ENCODE peak calls at places on chromosomes 7 and 10, in six cellular contexts. I is brain microvascular endothelial cell, Q is uterus, A is endothelial cell of umbilical vein, G is fibroblast of lung, X is left ventricle myocardium inferior. U is an unnamed sample.

GRCh38 chr10:117408436-117409384 is 33.5 kb upstream of the PDZD8 start:
- DNase-seq in G (no peak), I (no peak), Q (no peak), X (no peak), A (no peak), U (no peak)

GRCh38 chr10:66917104-66917503 is 8.7 kb upstream of the LRRTM3 start:
- DNase-seq in G (no peak), I (no peak), X (no peak), A (no peak), Q (no peak), U (no peak)

GRCh38 chr10:34109952-34110702 is 705.0 kb downstream of the PARD3 start:
- DNase-seq in I (peak), G (peak), A (no peak), X (no peak), Q (no peak), U (no peak)

GRCh38 chr10:106540606-106541005 is 623.9 kb downstream of the SORCS1 start:
- DNase-seq in G (no peak), A (no peak), I (peak), Q (no peak), X (no peak), U (no peak)

GRCh38 chr10:74145133-74145532 is 5.5 kb downstream of the AP3M1 start:
- DNase-seq in I (peak), G (peak), X (no peak), Q (no peak), A (peak), U (no peak)

GRCh38 chr10:91251430-91252056 is 31.1 kb downstream of the PCGF5 start:
- DNase-seq in G (peak), X (peak), I (peak), A (peak), Q (peak), U (peak)

GRCh38 chr10:130363051-130363450 is 226.9 kb downstream of the GLRX3 start:
- DNase-seq in I (no peak), Q (no peak), X (no peak), A (no peak), G (no peak), U (no peak)

GRCh38 chr7:23315366-23315765 is 16.2 kb downstream of the MALSU1 start:
- DNase-seq in X (no peak), I (no peak), G (peak), Q (no peak), A (peak), U (no peak)

GRCh38 chr7:134552105-134552504 is 3.2 kb downstream of the AKR1B15 start:
- DNase-seq in G (peak), A (no peak), I (no peak), Q (no peak), X (no peak), U (no peak)

GRCh38 chr7:129644634-129645230 is 33.2 kb downstream of the NRF1 start:
- DNase-seq in I (peak), Q (no peak), A (peak), G (peak), X (no peak), U (no peak)

GRCh38 chr7:1397491-1398327 is 61.6 kb downstream of the MICALL2 start:
- DNase-seq in Q (no peak), X (no peak), A (no peak), I (peak), G (peak), U (no peak)

GRCh38 chr10:60140681-60141632 is 234.6 kb upstream of the CCDC6 start:
- DNase-seq in X (peak), G (peak), Q (peak), A (no peak), I (no peak), U (no peak)

GRCh38 chr7:6090738-6091505 is 59.7 kb downstream of the ANKRD61 start:
- DNase-seq in X (no peak), Q (no peak), A (no peak), I (no peak), G (no peak), U (no peak)

GRCh38 chr7:155454183-155455112 is 3.5 kb upstream of the EN2 start:
- DNase-seq in Q (no peak), A (no peak), X (no peak), G (no peak), I (no peak), U (no peak)

GRCh38 chr7:127413962-127414361 is 21.5 kb upstream of the ZNF800 start:
- DNase-seq in Q (no peak), X (no peak), G (no peak), I (no peak), A (no peak), U (no peak)

GRCh38 chr7:25215694-25216335 is 12.5 kb downstream of the NPVF start:
- DNase-seq in A (no peak), G (no peak), I (no peak), Q (no peak), X (no peak), U (no peak)

GRCh38 chr10:16943301-16944080 is 126.3 kb upstream of the RSU1 start:
- DNase-seq in X (no peak), Q (no peak), G (peak), A (peak), I (no peak), U (no peak)

GRCh38 chr7:3399858-3400257 is 98.8 kb downstream of the SDK1 start:
- DNase-seq in I (peak), G (peak), X (no peak), A (peak), Q (no peak), U (no peak)

GRCh38 chr10:78757542-78757941 is 311.2 kb upstream of the ZMIZ1 start:
- DNase-seq in G (peak), A (no peak), Q (no peak), X (no peak), I (peak), U (no peak)

GRCh38 chr10:98361131-98361633 is 53.8 kb downstream of the PYROXD2 start:
- DNase-seq in A (peak), I (peak), X (peak), Q (peak), G (peak), U (peak)

GRCh38 chr10:22503315-22504090 is 158.2 kb downstream of the SPAG6 start:
- DNase-seq in Q (no peak), X (no peak), A (no peak), I (no peak), G (no peak), U (no peak)

GRCh38 chr7:73901823-73902597 is 41.1 kb downstream of the TMEM270 start:
- DNase-seq in G (no peak), I (no peak), A (no peak), Q (peak), X (no peak), U (peak)

GRCh38 chr10:14466256-14466655 is 135.5 kb upstream of the FRMD4A start:
- DNase-seq in X (no peak), Q (no peak), I (peak), A (no peak), G (peak), U (no peak)

GRCh38 chr10:93746844-93747284 is 10.9 kb upstream of the LGI1 start:
- DNase-seq in I (peak), G (peak), Q (no peak), X (no peak), A (peak), U (peak)

GRCh38 chr7:2808891-2809660 is 35.0 kb downstream of the GNA12 start:
- DNase-seq in Q (no peak), I (no peak), A (no peak), X (no peak), G (no peak), U (no peak)

GRCh38 chr7:145331076-145331475 is 495.2 kb upstream of the TPK1 start:
- DNase-seq in X (no peak), I (no peak), A (no peak), Q (no peak), G (no peak), U (no peak)

GRCh38 chr10:84135836-84136235 is 3.5 kb upstream of the GHITM start:
- DNase-seq in G (no peak), I (no peak), Q (no peak), X (no peak), A (no peak), U (no peak)

GRCh38 chr7:158353606-158354570 is 233.7 kb downstream of the PTPRN2 start:
- DNase-seq in I (peak), A (no peak), X (no peak), Q (no peak), G (no peak), U (peak)

GRCh38 chr7:472640-472957 is 47.0 kb downstream of the PDGFA start:
- DNase-seq in G (no peak), I (no peak), X (no peak), A (no peak), Q (no peak), U (no peak)

GRCh38 chr7:67522504-67522903 is 525.9 kb downstream of the TYW1 start:
- DNase-seq in A (no peak), I (no peak), G (no peak), Q (no peak), X (no peak), U (no peak)

GRCh38 chr7:49398730-49399129 is 374.7 kb upstream of the VWC2 start:
- DNase-seq in I (no peak), Q (no peak), X (no peak), G (no peak), A (no peak), U (no peak)

GRCh38 chr7:129376778-129377700 is 57.2 kb upstream of the STRIP2 start:
- DNase-seq in G (peak), I (no peak), Q (no peak), X (no peak), A (peak), U (no peak)

GRCh38 chr10:128952856-128953255 is 514.2 kb upstream of the MGMT start:
- DNase-seq in X (no peak), Q (no peak), A (no peak), I (no peak), G (no peak), U (no peak)

GRCh38 chr7:169165-169853 is 23.1 kb upstream of the FAM20C start:
- DNase-seq in G (no peak), Q (no peak), I (no peak), A (no peak), X (no peak), U (no peak)

GRCh38 chr10:56068040-56068439 is 293.0 kb downstream of the ZWINT start:
- DNase-seq in G (no peak), A (no peak), X (no peak), I (no peak), Q (no peak), U (no peak)

GRCh38 chr10:79562135-79562756 is 2.0 kb upstream of the SFTPA2 start:
- DNase-seq in A (peak), G (peak), X (peak), Q (no peak), I (peak), U (peak)

DNA sequence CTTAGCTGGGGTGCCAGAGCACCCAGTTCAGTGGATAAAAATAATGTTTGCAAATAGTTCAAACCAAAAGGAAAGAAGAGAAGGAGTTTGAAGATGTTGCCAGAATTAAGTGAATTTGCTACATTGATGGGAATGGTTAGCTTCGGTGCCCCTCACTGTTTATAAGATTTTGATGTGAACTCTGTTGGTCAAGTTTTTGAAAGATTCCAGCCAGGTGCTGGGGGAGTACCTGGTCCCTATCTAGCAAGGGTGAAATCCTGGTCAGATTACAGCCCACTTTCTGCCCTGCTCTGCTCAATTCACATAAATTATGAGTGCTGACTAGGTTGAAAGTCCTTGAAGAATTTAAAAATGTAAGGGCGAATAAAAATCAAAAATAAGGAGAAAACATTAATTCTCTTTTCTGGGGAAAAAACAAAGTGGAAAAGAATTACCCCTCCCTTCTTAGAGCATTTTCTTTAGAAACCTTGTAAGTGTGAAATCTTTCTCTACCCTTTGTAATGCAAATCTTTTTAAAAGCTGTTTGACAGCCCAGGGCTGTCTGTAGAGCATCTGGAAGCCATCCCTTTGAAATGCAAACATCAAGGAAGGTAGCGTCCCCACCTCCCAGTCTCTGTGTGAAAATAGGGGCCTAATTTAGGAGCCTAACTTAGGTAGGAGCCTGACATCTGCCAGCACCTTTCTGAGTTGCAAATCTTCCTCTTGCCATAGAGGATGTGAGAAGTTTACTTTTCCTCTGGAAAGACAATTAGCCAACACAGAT is 1.4 kb upstream of the GIMAP5 start:
- DNase-seq in A (no peak), G (no peak), I (no peak), X (no peak), Q (no peak), U (no peak)
- TF ChIP-seq CTCF in A (no peak), G (no peak), I (no peak), X (no peak), Q (no peak), U (no peak)

DNA sequence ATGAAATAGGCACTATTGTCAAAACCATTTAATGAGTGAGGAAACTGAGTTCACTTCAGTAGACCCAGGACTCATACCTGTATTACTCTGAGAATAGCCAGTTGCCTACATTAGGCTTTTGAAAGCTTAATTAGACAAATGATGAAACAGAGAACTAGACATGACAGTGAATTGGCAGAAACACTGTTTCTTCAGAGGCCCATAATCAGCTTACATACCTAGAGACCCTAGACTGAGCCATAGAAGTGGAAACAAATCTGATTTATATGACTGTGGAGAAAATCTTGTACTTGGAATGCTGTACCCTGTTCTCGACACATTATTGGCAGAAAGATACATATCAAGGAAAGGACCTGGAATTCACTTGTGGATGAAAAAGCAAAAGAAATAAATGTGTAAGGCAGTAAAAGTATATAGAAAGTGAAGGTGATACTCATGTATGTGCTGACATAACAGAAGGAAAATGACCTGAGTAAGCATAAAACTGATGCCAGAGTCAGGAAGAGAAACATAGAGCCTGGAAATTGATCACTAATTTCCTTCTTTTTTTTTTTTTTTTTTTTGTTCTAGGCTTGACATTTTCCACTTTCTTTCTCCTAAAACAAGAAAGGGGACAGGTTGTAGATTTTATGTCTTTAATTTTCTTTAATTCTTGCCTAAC is 251.5 kb downstream of the BICC1 start:
- DNase-seq in Q (no peak), I (no peak), X (no peak), A (no peak), G (no peak), U (no peak)
- H3K4me3 ChIP-seq in Q (no peak), I (no peak), X (no peak), A (no peak), G (no peak), U (no peak)

GRCh38 chr10:61142987-61143386 is 199.0 kb upstream of the RHOBTB1 start:
- DNase-seq in G (no peak), A (no peak), X (no peak), Q (no peak), I (no peak), U (no peak)
- TF ChIP-seq CTCF in G (no peak), A (no peak), X (no peak), Q (no peak), I (no peak), U (no peak)

GRCh38 chr10:68897336-68897741 is 3.8 kb upstream of the DDX50 start:
- DNase-seq in G (peak), X (no peak), A (peak), Q (peak), I (peak), U (peak)

GRCh38 chr10:68901106-68901927 is at the start of gene DDX50:
- DNase-seq in A (peak), X (peak), I (peak), G (peak), Q (peak), U (peak)

GRCh38 chr10:68900427-68901105 is 549 bp upstream of the DDX50 start:
- DNase-seq in Q (no peak), I (peak), A (no peak), X (peak), G (no peak), U (peak)

GRCh38 chr10:68899186-68899745 is 1.8 kb upstream of the DDX50 start:
- DNase-seq in G (no peak), Q (no peak), I (no peak), A (no peak), X (no peak), U (no peak)

GRCh38 chr10:68902382-68902781 is 1.3 kb downstream of the DDX50 start:
- DNase-seq in A (no peak), G (no peak), Q (no peak), X (no peak), I (no peak), U (no peak)
- H3K4me3 ChIP-seq in A (no peak), G (peak), Q (no peak), X (peak), I (peak), U (peak)

DNA sequence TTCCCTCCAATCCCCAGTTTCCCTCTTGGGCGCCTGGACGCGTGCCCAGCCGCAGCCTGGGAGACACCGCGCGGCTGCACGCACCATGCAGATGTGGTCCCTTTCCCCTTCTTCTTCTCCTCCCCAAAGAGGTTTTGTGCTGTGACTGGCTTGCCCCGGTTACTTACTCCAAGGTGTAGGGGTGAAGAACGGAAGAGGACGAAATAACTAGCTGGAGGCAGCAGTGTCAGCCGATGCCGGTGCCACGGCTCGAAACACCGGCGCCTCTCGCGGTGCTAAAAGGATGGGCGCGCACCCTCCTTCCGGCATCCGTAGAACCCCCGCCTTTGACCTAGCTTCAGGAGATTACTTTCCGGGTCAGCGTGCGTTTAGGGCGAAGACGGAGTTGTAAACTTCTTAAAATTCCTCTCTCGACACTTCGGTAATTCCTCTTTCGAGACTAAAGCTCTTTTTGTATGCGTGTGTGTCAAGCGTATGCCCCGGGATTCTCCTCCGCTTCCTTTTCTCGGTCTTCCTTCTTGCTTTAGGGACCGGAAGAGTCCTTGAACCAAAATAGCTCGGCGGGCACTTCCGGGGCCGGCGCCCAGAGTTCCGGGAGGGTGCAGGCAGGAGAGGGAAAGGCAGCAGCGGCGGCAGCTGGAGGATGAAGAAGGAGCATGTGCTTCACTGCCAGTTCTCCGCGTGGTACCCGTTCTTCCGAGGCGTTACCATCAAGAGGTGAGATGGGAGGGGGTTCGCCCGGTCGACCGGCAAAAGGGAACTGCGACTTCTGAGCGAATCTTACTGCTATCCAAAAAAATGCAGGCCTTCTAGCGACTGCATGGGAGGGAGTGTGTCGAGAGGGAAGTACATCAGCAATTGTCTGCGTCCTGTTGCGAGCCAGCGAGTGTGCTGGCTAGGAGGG is at the start of the genes CDC123 and NUDT5:
- DNase-seq in Q (peak), A (peak), X (peak), I (peak), G (peak), U (peak)
- TF ChIP-seq CTCF in Q (no peak), A (no peak), X (no peak), I (no peak), G (no peak), U (no peak)

GRCh38 chr10:72365106-72365505 is 10.4 kb upstream of the DNAJB12 start:
- DNase-seq in I (no peak), X (no peak), Q (no peak), G (no peak), A (no peak), U (no peak)

GRCh38 chr10:72370201-72370722 is 15.5 kb upstream of the DNAJB12 start:
- DNase-seq in G (no peak), X (no peak), A (no peak), I (no peak), Q (no peak), U (no peak)

GRCh38 chr10:72367301-72367970 is 12.7 kb upstream of the DNAJB12 start:
- DNase-seq in X (no peak), A (no peak), G (peak), Q (no peak), I (no peak), U (no peak)

GRCh38 chr10:72364239-72364777 is 9.6 kb upstream of the DNAJB12 start:
- DNase-seq in I (peak), X (peak), G (peak), A (peak), Q (peak), U (peak)
- H3K4me3 ChIP-seq in I (peak), X (peak), G (no peak), A (no peak), Q (peak), U (peak)

DNA sequence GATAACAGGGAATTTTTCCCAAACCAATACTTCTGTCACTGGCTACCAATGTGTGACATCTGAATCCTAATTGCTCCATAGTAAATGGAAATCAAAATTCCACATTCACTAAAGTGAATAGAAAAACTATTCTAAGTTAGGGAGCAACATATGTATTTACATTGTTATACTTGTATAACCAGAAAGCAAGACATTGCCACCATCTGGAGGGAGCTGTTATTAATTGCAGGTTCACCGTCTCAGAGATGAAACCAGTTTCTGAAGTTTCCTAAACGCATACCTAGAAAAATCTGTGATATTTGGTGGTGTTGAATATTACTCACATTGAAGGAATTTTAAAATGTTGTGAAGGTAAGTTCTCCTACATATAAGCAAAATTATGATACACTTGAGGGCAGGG is 390.1 kb downstream of the NXPH1 start:
- DNase-seq in I (no peak), G (no peak), Q (no peak), A (no peak), X (no peak), U (no peak)
- TF ChIP-seq CTCF in I (no peak), G (no peak), Q (no peak), A (no peak), X (no peak), U (no peak)

GRCh38 chr10:102869290-102870198 is at the start of gene AS3MT:
- DNase-seq in G (no peak), A (peak), I (no peak), Q (peak), X (peak), U (no peak)

GRCh38 chr10:102863660-102864059 is 5.6 kb upstream of the AS3MT start:
- DNase-seq in I (no peak), G (no peak), A (no peak), X (no peak), Q (no peak), U (no peak)

GRCh38 chr10:102870221-102870620 is 951 bp downstream of the AS3MT start:
- DNase-seq in Q (no peak), G (no peak), A (no peak), I (no peak), X (no peak), U (no peak)

GRCh38 chr10:102865620-102866019 is 3.6 kb upstream of the AS3MT start:
- DNase-seq in X (no peak), I (no peak), Q (no peak), A (no peak), G (no peak), U (no peak)

GRCh38 chr10:102868976-102869289 is 337 bp upstream of the AS3MT start:
- DNase-seq in G (peak), Q (no peak), A (no peak), I (no peak), X (no peak), U (no peak)
- H3K4me3 ChIP-seq in G (peak), Q (peak), A (peak), I (peak), X (peak), U (peak)

U was measured in tibial artery.